ENCODE peak calls at places on chromosomes 11 and 22, in eight cellular contexts. R is lower lobe of right lung, N is SJCRH30, E is tibial nerve, O is kidney epithelial cell, B is uterus, L is GM23248, X is right atrium auricular region. J is an unnamed sample.

GRCh38 chr11:2150206-2150847 is 10.7 kb downstream of the INS start:
- DNase-seq in B (no peak), L (peak; percentile 54), N (peak; percentile 93), R (no peak), E (no peak), O (no peak), X (no peak), J (peak; percentile 84)

GRCh38 chr11:127493330-127493729 is 492.8 kb upstream of the KIRREL3 start:
- DNase-seq in B (no peak), L (peak; percentile 52), E (no peak), R (no peak), X (no peak), N (peak; percentile 39), O (no peak), J (peak; percentile 13)

GRCh38 chr11:102927624-102927990 is 27.9 kb downstream of the MMP13 start:
- DNase-seq in L (no peak), X (no peak), E (no peak), B (no peak), N (no peak), O (no peak), R (no peak), J (no peak)

GRCh38 chr22:21896951-21897513 is 29.6 kb upstream of the MAPK1 start:
- DNase-seq in L (no peak), X (no peak), B (no peak), O (no peak), N (no peak), R (no peak), E (no peak), J (no peak)

GRCh38 chr22:47452184-47452583 is 689.7 kb downstream of the TBC1D22A start:
- DNase-seq in O (no peak), X (no peak), B (no peak), N (peak; percentile 42), L (no peak), E (no peak), R (no peak), J (no peak)

GRCh38 chr11:6022954-6023353 is 7.6 kb downstream of the OR56A1 start:
- DNase-seq in E (no peak), O (no peak), L (peak; percentile 71), X (no peak), R (no peak), B (no peak), N (peak; percentile 48), J (peak; percentile 37)

GRCh38 chr11:34525887-34526657 is 12.5 kb upstream of the ELF5 start:
- DNase-seq in N (no peak), O (no peak), E (no peak), R (no peak), X (no peak), B (no peak), L (no peak), J (no peak)

GRCh38 chr11:65891180-65892136 is 985 bp downstream of the CCDC85B start:
- DNase-seq in L (peak; percentile 64), R (peak; percentile 62), O (no peak), B (peak; percentile 59), X (no peak), E (no peak), N (peak; percentile 79), J (peak; percentile 91)

GRCh38 chr11:28657378-28658030 is 549.3 kb downstream of the METTL15 start:
- DNase-seq in R (no peak), X (no peak), O (no peak), E (no peak), N (no peak), L (peak; percentile 39), B (no peak), J (no peak)

GRCh38 chr11:30635401-30635989 is 49.3 kb upstream of the MPPED2 start:
- DNase-seq in O (peak; percentile 26), B (no peak), X (no peak), R (no peak), E (no peak), N (peak; percentile 35), L (no peak), J (peak; percentile 56)

GRCh38 chr11:79686703-79687419 is 246.0 kb upstream of the TENM4 start:
- DNase-seq in O (no peak), R (no peak), L (no peak), N (no peak), B (no peak), E (no peak), X (no peak), J (no peak)

GRCh38 chr22:40426671-40427070 is 56.3 kb downstream of the SGSM3 start:
- DNase-seq in L (peak; percentile 43), R (no peak), O (no peak), B (no peak), N (peak; percentile 95), E (no peak), X (no peak), J (no peak)

GRCh38 chr11:76769645-76770586 is 13.2 kb upstream of the TSKU start:
- DNase-seq in R (no peak), E (no peak), N (no peak), X (no peak), O (no peak), B (peak; percentile 74), L (peak; percentile 59), J (no peak)

GRCh38 chr11:75718406-75719088 is 909 bp downstream of the MOGAT2 start:
- DNase-seq in X (no peak), R (no peak), E (no peak), B (no peak), L (no peak), N (no peak), O (no peak), J (no peak)
- H3K4me3 ChIP-seq in X (no peak overlapping the region), R (no peak overlapping the region), E (no peak overlapping the region), B (no peak overlapping the region), L (no peak overlapping the region), N (no peak overlapping the region), O (no peak overlapping the region), J (no peak overlapping the region)

GRCh38 chr11:58900479-58901420 is 38.5 kb upstream of the GLYATL1 start:
- DNase-seq in O (no peak), B (no peak), E (peak; percentile 62), N (peak; percentile 44), X (peak; percentile 71), L (peak; percentile 66), R (peak; percentile 75), J (peak; percentile 81)
- H3K27me3 ChIP-seq in O (no peaks in the 10 kb centered on the region), B (no peaks in the 10 kb centered on the region), E (peaks cover 20% of the 10 kb centered on the region), N (no peaks in the 10 kb centered on the region), X (no peaks in the 10 kb centered on the region), L (no peaks in the 10 kb centered on the region), R (peaks cover 41% of the 10 kb centered on the region), J (peaks cover 23% of the 10 kb centered on the region)

DNA sequence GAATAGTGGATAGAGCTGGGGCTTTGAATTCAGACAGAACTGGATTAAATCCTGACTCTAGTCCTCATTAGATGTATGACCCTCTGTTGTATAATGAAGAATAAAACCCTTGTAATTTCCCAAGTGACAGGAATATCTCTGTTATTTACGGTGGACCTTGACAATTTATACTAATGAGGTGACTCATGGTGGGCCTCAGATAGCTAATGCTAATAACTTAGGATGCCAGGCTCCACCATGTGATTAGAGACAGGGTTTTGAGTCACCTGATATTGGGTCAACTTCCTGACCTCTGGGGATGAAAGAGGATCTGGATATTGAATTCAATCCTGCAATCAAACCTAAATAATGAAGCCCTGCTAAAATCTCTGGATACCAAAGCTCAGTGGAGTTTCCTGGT is 33.6 kb downstream of the OSBP start:
- DNase-seq in L (no peak), N (no peak), O (no peak), R (no peak), X (no peak), B (no peak), E (no peak), J (no peak)
- H3K36me3 ChIP-seq in L (peaks cover 68% of the 10 kb centered on the region), N (peaks cover 43% of the 10 kb centered on the region), O (no peaks in the 10 kb centered on the region), R (peaks cover 82% of the 10 kb centered on the region), X (peaks cover 52% of the 10 kb centered on the region), B (no peaks in the 10 kb centered on the region), E (peaks cover 89% of the 10 kb centered on the region), J (peaks cover 9% of the 10 kb centered on the region)

GRCh38 chr11:114171257-114172054 is 111.9 kb downstream of the ZBTB16 start:
- DNase-seq in E (peak; percentile 65), N (no peak), O (no peak), R (peak; percentile 86), B (peak; percentile 93), L (no peak), X (peak; percentile 98), J (no peak)
- H3K4me3 ChIP-seq in E (no peak overlapping the region), N (no peak overlapping the region), O (no peak overlapping the region), R (no peak overlapping the region), B (no peak overlapping the region), L (no peak overlapping the region), X (no peak overlapping the region), J (no peak overlapping the region)

GRCh38 chr22:43550024-43550620 is 138.3 kb downstream of the MPPED1 start:
- DNase-seq in B (no peak), X (no peak), R (no peak), N (no peak), L (no peak), O (no peak), E (no peak), J (no peak)

GRCh38 chr22:43544282-43544673 is 132.5 kb downstream of the MPPED1 start:
- DNase-seq in E (no peak), O (no peak), L (no peak), B (no peak), R (no peak), N (no peak), X (no peak), J (no peak)

GRCh38 chr22:43542681-43543521 is 131.1 kb downstream of the MPPED1 start:
- DNase-seq in O (no peak), B (no peak), E (no peak), L (no peak), R (no peak), X (no peak), N (no peak), J (no peak)

GRCh38 chr22:43543522-43544281 is 131.9 kb downstream of the MPPED1 start:
- DNase-seq in B (no peak), O (no peak), X (no peak), E (no peak), N (no peak), R (no peak), L (no peak), J (no peak)

DNA sequence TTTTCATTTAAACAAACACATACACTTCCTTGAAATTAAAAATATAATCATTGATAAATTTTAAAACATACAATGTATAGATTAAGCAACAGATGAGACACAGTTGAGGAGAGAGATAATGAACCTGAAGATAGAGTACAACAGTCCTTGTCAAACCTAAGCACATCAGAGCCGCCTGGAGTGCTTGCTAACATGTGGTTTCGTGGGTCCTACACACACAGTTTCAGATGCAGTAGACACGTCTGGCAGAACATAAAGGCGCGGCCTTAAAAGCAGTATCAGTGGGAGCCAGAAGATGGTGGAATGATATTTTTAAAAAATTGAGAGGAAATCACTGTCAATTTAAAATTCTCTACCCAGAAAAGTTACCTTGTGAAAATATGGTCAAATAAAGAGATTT is 134.4 kb downstream of the MPPED1 start:
- DNase-seq in L (no peak), N (no peak), R (no peak), O (no peak), X (no peak), E (no peak), B (no peak), J (no peak)
- H3K27me3 ChIP-seq in L (no peaks in the 10 kb centered on the region), N (peaks cover 9% of the 10 kb centered on the region), R (no peaks in the 10 kb centered on the region), O (no peaks in the 10 kb centered on the region), X (no peaks in the 10 kb centered on the region), E (no peaks in the 10 kb centered on the region), B (no peaks in the 10 kb centered on the region), J (no peaks in the 10 kb centered on the region)

DNA sequence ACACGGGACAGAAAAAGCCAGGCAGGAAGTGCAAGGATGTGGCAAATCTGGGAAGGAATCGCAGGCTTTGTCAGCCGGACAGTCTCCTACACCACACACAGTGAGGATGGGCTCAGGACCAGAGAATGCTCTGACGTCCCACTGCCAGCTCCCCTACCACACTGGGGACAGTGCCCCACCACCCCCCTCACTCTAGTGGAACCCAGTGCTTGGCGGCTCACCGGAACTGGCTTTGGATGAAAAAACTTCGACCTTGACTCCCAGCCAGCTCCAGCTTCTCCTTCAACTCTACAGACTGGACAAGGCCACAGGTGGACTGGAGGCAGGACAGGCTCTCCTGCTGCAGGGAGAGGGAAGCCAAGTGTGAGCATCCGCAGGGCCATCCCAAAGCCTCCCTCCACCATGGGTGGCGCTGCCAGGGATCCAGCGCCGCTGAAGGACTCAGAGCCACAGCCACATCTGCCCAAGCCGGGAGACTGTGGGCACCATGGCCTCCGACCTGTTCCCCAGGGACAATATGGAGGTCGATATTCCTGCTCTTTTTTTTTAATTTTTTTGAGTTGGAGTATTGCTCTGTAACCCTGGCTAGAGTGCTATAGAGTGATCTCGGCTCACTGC is 24.0 kb downstream of the SERHL2 start:
- DNase-seq in O (no peak), R (no peak), L (no peak), N (no peak), X (no peak), E (no peak), B (no peak), J (no peak)
- H3K36me3 ChIP-seq in O (no peaks in the 10 kb centered on the region), R (peaks cover 49% of the 10 kb centered on the region), L (no peaks in the 10 kb centered on the region), N (peaks cover 37% of the 10 kb centered on the region), X (peaks cover 29% of the 10 kb centered on the region), E (peaks cover 62% of the 10 kb centered on the region), B (no peaks in the 10 kb centered on the region), J (peaks cover 18% of the 10 kb centered on the region)